ENCODE peak calls at places on chromosomes 4 and X, in five cellular contexts. One of them, this sample, is unnamed.

GRCh38 chrX:65871671-65872311 is 168.1 kb downstream of the VSIG4 start:
- DNase-seq in mucosa of descending colon: peak
- DNase-seq in nephron progenitor cell: no peak
- DNase-seq in GM13977: peak
- DNase-seq in RWPE1: peak
- DNase-seq in this sample: peak

GRCh38 chr4:168551945-168552695 is 55.3 kb downstream of the PALLD start:
- DNase-seq in GM13977: no peak
- DNase-seq in mucosa of descending colon: no peak
- DNase-seq in nephron progenitor cell: no peak
- DNase-seq in RWPE1: no peak
- DNase-seq in this sample: no peak

GRCh38 chr4:107824367-107825071 is at the start of gene SGMS2:
- DNase-seq in GM13977: peak
- DNase-seq in nephron progenitor cell: peak
- DNase-seq in mucosa of descending colon: peak
- DNase-seq in RWPE1: peak
- DNase-seq in this sample: no peak

GRCh38 chr4:7103031-7103598 is 35.3 kb upstream of the GRPEL1 start:
- DNase-seq in RWPE1: peak
- DNase-seq in nephron progenitor cell: peak
- DNase-seq in GM13977: peak
- DNase-seq in mucosa of descending colon: peak
- DNase-seq in this sample: peak

GRCh38 chr4:25031077-25031606 is 396 bp upstream of the LGI2 start:
- DNase-seq in nephron progenitor cell: peak
- DNase-seq in GM13977: peak
- DNase-seq in mucosa of descending colon: no peak
- DNase-seq in RWPE1: no peak
- DNase-seq in this sample: no peak

GRCh38 chr4:69601065-69601464 is 38.4 kb downstream of the UGT2A2 start:
- DNase-seq in RWPE1: no peak
- DNase-seq in mucosa of descending colon: peak
- DNase-seq in GM13977: no peak
- DNase-seq in nephron progenitor cell: no peak
- DNase-seq in this sample: no peak

GRCh38 chr4:163554870-163555465 is 60.5 kb downstream of the TMA16 start:
- DNase-seq in GM13977: no peak
- DNase-seq in mucosa of descending colon: no peak
- DNase-seq in RWPE1: peak
- DNase-seq in nephron progenitor cell: no peak
- DNase-seq in this sample: peak

GRCh38 chr4:575281-576141 is 584 bp downstream of the TMEM271 start:
- DNase-seq in RWPE1: peak
- DNase-seq in nephron progenitor cell: peak
- DNase-seq in mucosa of descending colon: no peak
- DNase-seq in GM13977: peak
- DNase-seq in this sample: no peak

GRCh38 chr4:16026155-16026761 is 57.6 kb downstream of the PROM1 start:
- DNase-seq in nephron progenitor cell: peak
- DNase-seq in GM13977: peak
- DNase-seq in RWPE1: peak
- DNase-seq in mucosa of descending colon: no peak
- DNase-seq in this sample: peak

DNA sequence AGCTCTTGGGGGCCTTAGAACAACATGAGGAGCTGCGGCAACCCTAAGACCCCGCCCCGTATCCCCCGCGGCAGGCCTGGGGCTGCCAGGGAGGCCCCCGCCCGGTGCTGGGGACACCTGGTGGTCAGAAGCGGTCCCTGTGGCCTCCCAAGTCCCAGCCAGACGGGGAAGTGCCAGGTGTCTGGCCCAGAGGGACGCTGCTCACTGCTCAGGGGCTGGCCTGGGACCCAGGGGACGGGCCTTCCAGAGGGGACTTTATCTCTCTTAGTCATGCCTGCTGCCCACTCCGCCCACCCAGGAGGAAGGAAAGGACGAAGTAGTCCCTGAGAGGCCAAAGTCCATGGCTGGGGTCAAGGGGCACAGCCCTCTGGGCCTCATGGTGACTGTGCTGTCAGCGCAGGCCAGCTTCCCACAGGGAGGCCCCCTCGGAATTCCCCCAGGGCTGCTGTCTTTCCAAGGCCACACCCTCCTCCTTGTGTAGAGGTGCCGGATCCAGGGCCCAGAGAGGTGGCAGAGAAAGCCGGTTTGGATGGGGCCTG is 31.0 kb upstream of the HTRA3 start:
- DNase-seq in GM13977: peak
- DNase-seq in nephron progenitor cell: peak
- DNase-seq in RWPE1: no peak
- DNase-seq in mucosa of descending colon: no peak
- DNase-seq in this sample: no peak
- TF ChIP-seq CTCF in GM13977: peak
- TF ChIP-seq CTCF in nephron progenitor cell: peak
- TF ChIP-seq CTCF in RWPE1: no peak
- TF ChIP-seq CTCF in mucosa of descending colon: no peak
- TF ChIP-seq CTCF in this sample: peak

GRCh38 chrX:115268421-115268820 is 21.1 kb upstream of the LUZP4 start:
- DNase-seq in RWPE1: no peak
- DNase-seq in GM13977: no peak
- DNase-seq in mucosa of descending colon: no peak
- DNase-seq in nephron progenitor cell: no peak
- DNase-seq in this sample: peak
- TF ChIP-seq CTCF in RWPE1: no peak
- TF ChIP-seq CTCF in GM13977: peak
- TF ChIP-seq CTCF in mucosa of descending colon: no peak
- TF ChIP-seq CTCF in nephron progenitor cell: peak
- TF ChIP-seq CTCF in this sample: peak

GRCh38 chrX:150536455-150537116 is 31.8 kb upstream of the MTM1 start:
- DNase-seq in GM13977: no peak
- DNase-seq in nephron progenitor cell: no peak
- DNase-seq in RWPE1: no peak
- DNase-seq in mucosa of descending colon: no peak
- DNase-seq in this sample: no peak
- TF ChIP-seq CTCF in GM13977: peak
- TF ChIP-seq CTCF in nephron progenitor cell: no peak
- TF ChIP-seq CTCF in RWPE1: no peak
- TF ChIP-seq CTCF in mucosa of descending colon: no peak
- TF ChIP-seq CTCF in this sample: peak

DNA sequence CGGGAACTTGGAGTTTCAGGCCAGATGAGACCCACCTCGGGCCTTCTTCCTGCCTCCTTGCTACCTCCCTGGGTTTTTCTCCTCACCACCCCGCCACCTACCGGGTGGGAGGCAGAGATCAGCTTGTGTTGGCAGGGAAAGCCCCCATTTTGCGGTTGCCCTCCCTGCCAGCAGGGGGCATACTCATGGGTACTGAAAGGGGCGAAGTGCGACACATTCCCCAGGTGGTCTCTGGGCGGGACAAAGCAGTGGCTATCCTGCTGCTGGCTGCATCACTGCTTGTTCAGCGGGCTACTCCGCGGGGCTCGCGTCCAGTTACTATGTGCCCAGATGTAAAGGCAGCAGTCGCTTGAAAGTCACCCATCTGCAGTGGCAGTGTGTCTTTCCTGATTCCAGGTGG is 330.3 kb downstream of the PDHA2 start:
- DNase-seq in nephron progenitor cell: no peak
- DNase-seq in mucosa of descending colon: no peak
- DNase-seq in GM13977: no peak
- DNase-seq in RWPE1: no peak
- DNase-seq in this sample: peak
- TF ChIP-seq CTCF in nephron progenitor cell: no peak
- TF ChIP-seq CTCF in mucosa of descending colon: no peak
- TF ChIP-seq CTCF in GM13977: peak
- TF ChIP-seq CTCF in RWPE1: no peak
- TF ChIP-seq CTCF in this sample: peak

GRCh38 chr4:48269861-48270515 is 350 bp upstream of the TEC start:
- DNase-seq in RWPE1: peak
- DNase-seq in mucosa of descending colon: peak
- DNase-seq in GM13977: peak
- DNase-seq in nephron progenitor cell: peak
- DNase-seq in this sample: peak
- TF ChIP-seq CTCF in RWPE1: peak
- TF ChIP-seq CTCF in mucosa of descending colon: no peak
- TF ChIP-seq CTCF in GM13977: peak
- TF ChIP-seq CTCF in nephron progenitor cell: peak
- TF ChIP-seq CTCF in this sample: peak

GRCh38 chr4:22174640-22175039 is 226.1 kb upstream of the KCNIP4 start:
- DNase-seq in mucosa of descending colon: no peak
- DNase-seq in GM13977: no peak
- DNase-seq in nephron progenitor cell: no peak
- DNase-seq in RWPE1: no peak
- DNase-seq in this sample: peak

GRCh38 chr4:22167201-22167600 is 218.6 kb upstream of the KCNIP4 start:
- DNase-seq in mucosa of descending colon: no peak
- DNase-seq in GM13977: no peak
- DNase-seq in RWPE1: no peak
- DNase-seq in nephron progenitor cell: no peak
- DNase-seq in this sample: no peak

GRCh38 chr4:22170353-22170752 is 221.8 kb upstream of the KCNIP4 start:
- DNase-seq in mucosa of descending colon: no peak
- DNase-seq in nephron progenitor cell: no peak
- DNase-seq in GM13977: no peak
- DNase-seq in RWPE1: peak
- DNase-seq in this sample: no peak
- TF ChIP-seq CTCF in mucosa of descending colon: no peak
- TF ChIP-seq CTCF in nephron progenitor cell: no peak
- TF ChIP-seq CTCF in GM13977: no peak
- TF ChIP-seq CTCF in RWPE1: no peak
- TF ChIP-seq CTCF in this sample: no peak